ENCODE peak calls at places on chromosomes 6 and 20, in five cellular contexts. P is gastrocnemius medialis, E is astrocyte, T is uterus, G is left ventricle myocardium inferior. Z is an unnamed sample. For H3K4me1, the result is how much of the 10 kb centered on the place peaks cover.

GRCh38 chr6:166258854-166259276 is 49.3 kb downstream of the PRR18 start:
- DNase-seq in P (no peak), E (no peak), T (no peak), G (no peak), Z (no peak)

GRCh38 chr6:150813319-150813992 is 52.0 kb upstream of the MTHFD1L start:
- DNase-seq in P (no peak), E (peak), T (no peak), G (no peak), Z (peak)

GRCh38 chr6:101203664-101204063 is 189.8 kb upstream of the GRIK2 start:
- DNase-seq in P (no peak), E (no peak), T (no peak), G (no peak), Z (no peak)

GRCh38 chr6:91812596-91813274 is 1225.9 kb upstream of the MAP3K7 start:
- DNase-seq in P (no peak), E (peak), T (no peak), G (no peak), Z (no peak)

GRCh38 chr6:136613477-136613876 is 63.3 kb upstream of the MAP7 start:
- DNase-seq in P (no peak), E (peak), T (no peak), G (no peak), Z (no peak)

GRCh38 chr6:139262519-139263300 is 29.1 kb downstream of the TXLNB start:
- DNase-seq in P (peak), E (peak), T (no peak), G (no peak), Z (no peak)

GRCh38 chr6:155274533-155274932 is 10.7 kb downstream of the CLDN20 start:
- DNase-seq in P (no peak), E (peak), T (no peak), G (no peak), Z (peak)

GRCh38 chr6:32089082-32089828 is 19.9 kb downstream of the TNXB start:
- DNase-seq in P (no peak), E (no peak), T (no peak), G (no peak), Z (peak)

GRCh38 chr6:137471497-137471896 is 22.7 kb downstream of the OLIG3 start:
- DNase-seq in P (no peak), E (no peak), T (no peak), G (no peak), Z (no peak)

GRCh38 chr20:3168079-3168828 is 5.1 kb downstream of the LZTS3 start:
- DNase-seq in P (no peak), E (no peak), T (no peak), G (peak), Z (peak)

GRCh38 chr20:16620961-16621360 is 47.7 kb upstream of the KIF16B start:
- DNase-seq in P (no peak), E (no peak), T (no peak), G (no peak), Z (no peak)

GRCh38 chr6:123841067-123841896 is 37.6 kb downstream of the NKAIN2 start:
- DNase-seq in P (no peak), E (no peak), T (no peak), G (no peak), Z (no peak)

GRCh38 chr6:142830807-142831206 is 114.2 kb downstream of the HIVEP2 start:
- DNase-seq in P (no peak), E (no peak), T (no peak), G (no peak), Z (no peak)

GRCh38 chr6:166671434-166672061 is 44.5 kb upstream of the RPS6KA2 start:
- DNase-seq in P (no peak), E (peak), T (peak), G (no peak), Z (peak)

GRCh38 chr6:54754406-54754805 is 92.2 kb upstream of the FAM83B start:
- DNase-seq in P (no peak), E (no peak), T (no peak), G (no peak), Z (no peak)

GRCh38 chr6:4608361-4609115 is 167.7 kb upstream of the CDYL start:
- DNase-seq in P (peak), E (peak), T (no peak), G (no peak), Z (no peak)

GRCh38 chr20:1505871-1506270 is 14.7 kb upstream of the SIRPB2 start:
- DNase-seq in P (no peak), E (no peak), T (no peak), G (no peak), Z (no peak)

GRCh38 chr6:7150381-7151064 is 42.8 kb downstream of the RREB1 start:
- DNase-seq in P (no peak), E (no peak), T (no peak), G (no peak), Z (no peak)

DNA sequence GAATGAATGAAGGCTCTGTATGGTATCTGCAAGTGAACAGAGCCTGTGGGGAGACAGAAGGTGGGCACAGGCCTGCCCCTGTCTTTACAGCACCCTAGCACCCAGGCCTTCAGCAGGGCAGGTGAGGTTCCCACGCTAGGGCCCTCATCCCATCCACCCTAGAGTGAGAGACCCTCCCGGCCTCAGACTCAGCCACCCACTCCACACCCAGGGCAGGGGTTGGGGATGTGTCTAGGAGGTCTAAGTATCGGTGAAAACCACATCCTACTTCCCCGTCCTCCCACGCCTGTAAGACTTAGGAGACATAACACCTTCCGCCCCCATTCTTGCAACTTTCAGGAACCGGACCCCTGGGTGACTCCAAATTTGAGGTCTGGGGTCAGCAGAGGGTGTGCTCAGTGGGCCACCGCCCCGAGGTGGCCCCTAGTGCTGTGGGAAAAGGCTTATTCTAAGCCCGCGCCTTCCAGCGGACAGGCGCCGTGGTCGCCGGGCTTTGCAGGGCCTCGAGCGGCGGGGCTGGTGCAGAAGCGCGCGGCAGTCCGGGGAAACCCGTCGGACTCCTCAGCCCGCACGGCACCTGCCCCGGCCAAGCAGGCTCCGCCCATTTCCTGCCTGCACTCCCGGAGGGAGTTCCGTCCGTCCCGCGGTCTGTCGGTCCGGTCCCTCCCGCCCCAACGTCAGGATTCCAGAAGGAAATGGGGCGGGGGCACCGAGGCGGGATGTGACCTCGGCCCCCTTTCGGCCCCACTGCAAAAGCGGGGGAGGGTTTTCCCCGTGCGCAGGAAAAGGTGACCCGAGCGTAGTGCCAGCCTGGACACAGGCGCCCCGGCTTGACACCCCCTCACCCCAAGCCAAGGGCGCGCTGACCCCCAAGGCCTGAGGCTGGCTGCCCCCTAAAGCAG is 872 bp downstream of the SAMD10 start:
- DNase-seq in P (no peak), E (no peak), T (peak), G (peak), Z (peak)
- H3K4me1 ChIP-seq in P (under half), E (under half), T (under half), G (half or more), Z (under half)

GRCh38 chr20:53150532-53150931 is 178.4 kb downstream of the TSHZ2 start:
- DNase-seq in P (no peak), E (no peak), T (no peak), G (no peak), Z (no peak)

GRCh38 chr20:53148764-53149163 is 176.6 kb downstream of the TSHZ2 start:
- DNase-seq in P (no peak), E (peak), T (no peak), G (no peak), Z (no peak)

GRCh38 chr20:53149184-53149651 is 177.1 kb downstream of the TSHZ2 start:
- DNase-seq in P (no peak), E (no peak), T (no peak), G (no peak), Z (no peak)

GRCh38 chr20:53152228-53152627 is 180.1 kb downstream of the TSHZ2 start:
- DNase-seq in P (no peak), E (no peak), T (no peak), G (no peak), Z (no peak)

GRCh38 chr20:53149652-53150205 is 177.6 kb downstream of the TSHZ2 start:
- DNase-seq in P (no peak), E (no peak), T (peak), G (no peak), Z (no peak)
- H3K4me3 ChIP-seq in P (no peak), E (no peak), T (no peak), G (no peak), Z (no peak)

DNA sequence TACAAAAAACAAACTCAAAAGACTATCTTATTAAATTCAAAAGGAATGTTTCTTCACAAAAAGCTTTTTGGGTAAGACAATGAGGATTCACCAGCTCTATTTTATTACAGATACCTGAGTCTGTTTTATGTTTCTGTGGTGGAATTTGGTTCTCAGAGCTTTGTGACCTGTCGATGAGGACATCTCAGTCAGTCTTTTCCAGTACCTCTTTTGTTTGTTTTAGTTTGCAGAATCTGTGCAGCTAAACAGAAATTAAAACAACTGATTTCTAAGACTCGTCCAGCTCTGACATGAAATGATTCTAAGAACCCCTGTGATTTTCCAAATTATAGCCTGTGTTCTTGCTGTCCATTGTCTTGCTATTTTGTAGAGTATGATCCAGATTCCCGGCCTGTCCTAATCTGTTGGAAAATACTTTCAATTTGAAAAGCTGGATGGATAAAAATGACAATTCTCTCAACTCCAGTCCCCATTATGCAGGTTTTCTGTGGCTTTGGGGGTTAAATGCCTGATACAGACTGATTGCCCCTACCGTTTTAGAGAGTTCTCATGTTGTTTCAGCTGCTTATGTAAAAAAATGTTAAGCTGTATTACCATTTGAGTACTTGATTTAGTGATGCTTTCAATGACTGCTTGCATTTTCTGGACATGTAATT is 94.3 kb upstream of the TAB2 start:
- DNase-seq in P (no peak), E (no peak), T (no peak), G (no peak), Z (no peak)
- H3K4me1 ChIP-seq in P (under half), E (under half), T (under half), G (under half), Z (under half)

GRCh38 chr6:18019539-18020534 is 32.4 kb upstream of the KIF13A start:
- DNase-seq in P (no peak), E (no peak), T (no peak), G (no peak), Z (no peak)
- H3K4me3 ChIP-seq in P (peak), E (no peak), T (no peak), G (peak), Z (peak)